ENCODE peak calls at places on chromosomes 11 and 22, in five cellular contexts. L is CD8-positive, alpha-beta T cell; V is tibial artery; X is cardiac muscle cell; C is tibial nerve. B is an unnamed sample. For H3K36me3, the result is how much of the 10 kb centered on the place peaks cover.

GRCh38 chr22:21587803-21588611 is 20.5 kb downstream of the UBE2L3 start:
- DNase-seq in C (no peak), V (no peak), L (no peak), X (peak), B (no peak)

GRCh38 chr11:79672786-79673185 is 232.0 kb upstream of the TENM4 start:
- DNase-seq in V (no peak), C (no peak), X (no peak), L (no peak), B (no peak)

GRCh38 chr11:103862049-103862826 is 174.2 kb upstream of the DDI1 start:
- DNase-seq in L (no peak), X (no peak), C (no peak), V (no peak), B (no peak)

GRCh38 chr22:50206599-50206998 is 5.8 kb downstream of the SELENOO start:
- DNase-seq in V (no peak), C (no peak), X (no peak), L (no peak), B (no peak)

GRCh38 chr22:27726726-27727449 is 74.7 kb downstream of the MN1 start:
- DNase-seq in V (peak), L (no peak), C (no peak), X (peak), B (no peak)

GRCh38 chr11:110123003-110123402 is 29.8 kb downstream of the ZC3H12C start:
- DNase-seq in V (no peak), L (no peak), C (no peak), X (peak), B (no peak)

GRCh38 chr22:42269407-42270177 is 861 bp downstream of the TCF20 start:
- DNase-seq in V (peak), X (peak), C (no peak), L (peak), B (peak)

GRCh38 chr11:130103296-130103814 is 33.7 kb downstream of the APLP2 start:
- DNase-seq in V (no peak), X (peak), L (no peak), C (peak), B (no peak)

GRCh38 chr11:65118097-65118837 is 766 bp upstream of the ZNHIT2 start:
- DNase-seq in V (no peak), L (peak), X (no peak), C (no peak), B (no peak)

GRCh38 chr11:47571895-47572294 is 6.5 kb downstream of the PTPMT1 start:
- DNase-seq in V (no peak), C (no peak), X (no peak), L (no peak), B (no peak)

GRCh38 chr22:32132783-32133182 is 26.3 kb downstream of the C22orf42 start:
- DNase-seq in V (no peak), X (no peak), L (no peak), C (no peak), B (no peak)

GRCh38 chr11:75783416-75784084 is 15.0 kb downstream of the DGAT2 start:
- DNase-seq in L (no peak), C (no peak), V (no peak), X (no peak), B (no peak)

GRCh38 chr22:37893583-37893983 is 12.5 kb upstream of the MICALL1 start:
- DNase-seq in X (no peak), L (no peak), C (no peak), V (no peak), B (no peak)

GRCh38 chr11:131852757-131853156 is 482.3 kb downstream of the NTM start:
- DNase-seq in L (no peak), X (no peak), C (no peak), V (no peak), B (no peak)

GRCh38 chr11:93484716-93485115 is 58.5 kb downstream of the SMCO4 start:
- DNase-seq in C (no peak), V (no peak), L (no peak), X (peak), B (no peak)

GRCh38 chr11:85821636-85822035 is 10.7 kb upstream of the SYTL2 start:
- DNase-seq in V (no peak), C (no peak), X (no peak), L (no peak), B (no peak)

GRCh38 chr11:32580967-32581366 is 2.7 kb upstream of the EIF3M start:
- DNase-seq in C (no peak), X (peak), L (no peak), V (no peak), B (no peak)

GRCh38 chr11:102346748-102347525 is at the start of gene BIRC2:
- DNase-seq in C (peak), L (peak), X (peak), V (peak), B (peak)

GRCh38 chr11:97977726-97978125 is 1043.0 kb upstream of the CNTN5 start:
- DNase-seq in C (no peak), L (no peak), V (no peak), X (no peak), B (no peak)

GRCh38 chr22:37240240-37240940 is 3.7 kb downstream of the RAC2 start:
- DNase-seq in C (no peak), X (no peak), L (peak), V (no peak), B (no peak)

GRCh38 chr11:65580031-65580692 is 4.3 kb downstream of the EHBP1L1 start:
- DNase-seq in X (no peak), C (no peak), L (no peak), V (no peak), B (no peak)

GRCh38 chr11:33778682-33779081 is 4.4 kb upstream of the FBXO3 start:
- DNase-seq in C (no peak), L (no peak), V (no peak), X (peak), B (no peak)

GRCh38 chr22:33357894-33358440 is 299.8 kb upstream of the SYN3 start:
- DNase-seq in L (no peak), X (no peak), V (no peak), C (no peak), B (no peak)

GRCh38 chr11:8338138-8338537 is 74.5 kb upstream of the LMO1 start:
- DNase-seq in X (peak), V (no peak), C (no peak), L (no peak), B (no peak)

GRCh38 chr11:95299078-95299611 is 68.1 kb upstream of the SESN3 start:
- DNase-seq in L (no peak), X (no peak), V (no peak), C (no peak), B (no peak)

GRCh38 chr11:124643605-124644425 is 21.2 kb downstream of the TBRG1 start:
- DNase-seq in L (no peak), C (no peak), X (peak), V (no peak), B (no peak)

GRCh38 chr22:26170112-26170492 is 840 bp downstream of the SEZ6L start:
- DNase-seq in L (no peak), C (no peak), X (no peak), V (no peak), B (no peak)

GRCh38 chr11:76455931-76456330 is 11.1 kb downstream of the EMSY start:
- DNase-seq in V (no peak), C (no peak), X (no peak), L (no peak), B (no peak)

GRCh38 chr22:24305260-24305692 is 34.6 kb downstream of the SPECC1L start:
- DNase-seq in V (no peak), L (peak), C (no peak), X (peak), B (no peak)

GRCh38 chr22:50269573-50270301 is 443 bp downstream of the MAPK11 start:
- DNase-seq in C (no peak), L (no peak), X (peak), V (no peak), B (peak)

GRCh38 chr22:44192098-44192810 is 11.5 kb downstream of the PARVG start:
- DNase-seq in C (no peak), L (peak), V (no peak), X (peak), B (peak)

GRCh38 chr11:100674212-100674611 is 12.9 kb upstream of the ARHGAP42 start:
- DNase-seq in C (no peak), X (peak), V (no peak), L (no peak), B (no peak)

GRCh38 chr22:34736081-34736480 is 329.9 kb upstream of the ISX start:
- DNase-seq in C (no peak), V (no peak), X (no peak), L (no peak), B (no peak)

GRCh38 chr11:33222052-33222451 is 35.1 kb upstream of the HIPK3 start:
- DNase-seq in X (no peak), V (no peak), L (no peak), C (no peak), B (no peak)

GRCh38 chr11:123107945-123108344 is 46.0 kb upstream of the HSPA8 start:
- DNase-seq in L (no peak), V (no peak), X (no peak), C (no peak), B (no peak)

GRCh38 chr11:34507156-34507555 is 6.4 kb downstream of the ELF5 start:
- DNase-seq in C (no peak), V (no peak), L (no peak), X (no peak), B (no peak)

GRCh38 chr11:123351375-123351774 is 78.7 kb upstream of the GRAMD1B start:
- DNase-seq in V (no peak), L (no peak), X (peak), C (no peak), B (no peak)

GRCh38 chr11:77113382-77114088 is 10.9 kb downstream of the OMP start:
- DNase-seq in X (peak), C (peak), L (no peak), V (no peak), B (no peak)

GRCh38 chr11:121482231-121483129 is 29.7 kb upstream of the SORL1-AS1 start:
- DNase-seq in C (no peak), X (peak), V (no peak), L (peak), B (peak)

GRCh38 chr11:14703731-14704130 is 60.1 kb downstream of the PDE3B start:
- DNase-seq in C (no peak), X (no peak), L (no peak), V (no peak), B (no peak)

GRCh38 chr11:10933455-10934292 is 75.8 kb upstream of the ZBED5 start:
- DNase-seq in V (peak), L (peak), C (peak), X (peak), B (peak)

GRCh38 chr11:10930961-10931760 is 73.3 kb upstream of the ZBED5 start:
- DNase-seq in V (peak), C (peak), L (peak), X (peak), B (peak)

GRCh38 chr11:10931761-10932700 is 74.2 kb upstream of the ZBED5 start:
- DNase-seq in C (no peak), V (peak), L (no peak), X (peak), B (no peak)

GRCh38 chr11:10934293-10934850 is 76.5 kb upstream of the ZBED5 start:
- DNase-seq in L (no peak), V (no peak), X (no peak), C (no peak), B (no peak)

DNA sequence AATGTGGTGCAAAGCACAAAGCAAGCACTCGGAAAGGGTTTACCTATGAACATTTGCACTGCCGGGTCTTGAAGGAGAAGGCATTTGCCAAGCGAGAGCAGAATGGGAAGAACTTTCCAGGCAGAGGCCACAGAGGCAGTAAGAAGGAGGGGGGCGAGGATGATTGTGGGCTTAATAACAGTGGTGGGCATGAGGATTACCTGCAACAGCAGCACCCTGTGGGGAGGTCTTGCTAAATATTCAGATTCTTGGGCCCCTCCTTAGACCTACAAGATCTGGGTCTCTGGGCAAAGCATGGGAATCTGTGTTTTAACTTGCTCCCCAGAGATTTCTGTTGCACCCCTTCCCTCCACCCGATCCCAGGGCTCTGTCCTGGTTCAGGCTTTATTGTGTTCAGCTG is 75.1 kb upstream of the ZBED5 start:
- DNase-seq in C (no peak), V (no peak), X (no peak), L (no peak), B (no peak)
- H3K4me3 ChIP-seq in C (no peak), V (no peak), X (no peak), L (no peak), B (no peak)

GRCh38 chr11:46547579-46547978 is 46.2 kb downstream of the AMBRA1 start:
- DNase-seq in C (no peak), L (no peak), X (no peak), V (no peak), B (no peak)
- H3K36me3 ChIP-seq in C (under half), L (under half), X (under half), V (under half), B (under half)

GRCh38 chr11:43712676-43713075 is 32.1 kb downstream of the HSD17B12 start:
- DNase-seq in L (no peak), C (no peak), V (no peak), X (no peak), B (no peak)
- H3K4me3 ChIP-seq in L (no peak), C (no peak), V (no peak), X (no peak), B (no peak)

DNA sequence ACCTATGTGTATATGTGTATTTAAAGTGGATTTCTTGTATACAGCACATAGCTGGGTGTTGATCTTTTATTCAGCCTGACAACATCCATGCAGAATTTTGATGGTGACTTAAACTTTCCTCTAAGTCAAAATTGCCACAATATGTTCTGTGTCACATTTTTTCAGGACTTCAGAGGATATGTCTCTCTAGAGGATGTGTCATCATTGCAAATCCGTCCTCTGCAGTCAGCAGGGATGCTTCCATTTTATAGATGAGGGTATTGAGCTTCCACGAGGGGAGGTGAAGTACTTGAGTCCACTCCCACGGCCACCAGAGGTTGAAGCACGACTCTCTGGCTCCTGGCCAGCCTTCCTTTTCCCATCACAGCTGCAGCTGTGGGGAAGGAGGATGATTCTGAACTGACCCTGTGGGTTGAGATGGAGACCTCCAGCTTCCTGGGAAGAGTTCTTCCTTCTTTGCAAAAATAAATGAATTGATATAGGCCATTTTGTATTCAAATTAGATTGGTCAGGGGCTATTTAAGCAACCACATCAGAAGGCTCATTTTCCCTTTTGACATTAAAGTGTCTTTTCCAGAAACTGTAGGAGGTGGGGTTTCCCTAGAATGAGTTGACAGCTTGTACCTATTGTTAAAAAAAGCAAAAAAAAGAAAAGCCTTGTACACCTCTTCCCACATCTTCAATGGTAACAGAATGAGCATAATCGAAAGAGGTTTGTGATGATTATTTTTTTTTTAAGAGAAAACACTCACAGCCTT is 55.2 kb upstream of the MYEOV start:
- DNase-seq in C (no peak), V (peak), L (no peak), X (no peak), B (no peak)
- H3K36me3 ChIP-seq in C (under half), V (under half), L (under half), X (under half), B (under half)

GRCh38 chr11:132894598-132894997 is 637.7 kb downstream of the OPCML start:
- DNase-seq in V (no peak), L (no peak), C (no peak), X (no peak), B (no peak)

GRCh38 chr11:132895340-132895739 is 637.0 kb downstream of the OPCML start:
- DNase-seq in C (no peak), V (no peak), L (no peak), X (peak), B (no peak)

GRCh38 chr11:132901638-132902610 is 630.4 kb downstream of the OPCML start:
- DNase-seq in L (no peak), C (no peak), V (no peak), X (no peak), B (no peak)

GRCh38 chr11:132898021-132898420 is 634.3 kb downstream of the OPCML start:
- DNase-seq in L (no peak), C (no peak), V (no peak), X (peak), B (no peak)

DNA sequence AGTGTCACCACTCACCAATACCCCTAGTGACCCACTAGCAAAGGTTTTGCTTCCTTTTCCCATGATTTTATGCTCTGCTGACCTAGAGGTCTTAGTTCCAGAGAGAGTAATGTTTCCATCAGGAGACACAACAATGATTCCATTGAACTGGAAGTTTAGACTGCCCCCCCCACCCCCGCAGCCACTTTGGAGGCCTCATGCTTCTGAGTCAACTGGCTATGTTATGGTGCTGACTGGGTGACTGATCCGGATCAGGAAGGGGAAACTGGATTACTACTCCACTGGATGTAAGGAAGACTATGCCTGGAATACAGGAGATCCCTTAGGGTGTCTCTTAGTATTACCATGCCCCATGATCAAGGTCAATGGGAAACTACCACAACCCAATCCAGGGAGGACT is 633.6 kb downstream of the OPCML start:
- DNase-seq in C (no peak), V (no peak), X (no peak), L (no peak), B (no peak)
- H3K4me3 ChIP-seq in C (no peak), V (no peak), X (no peak), L (no peak), B (no peak)

GRCh38 chr22:46823654-46824053 is 61.2 kb downstream of the TBC1D22A start:
- DNase-seq in L (no peak), X (no peak), C (no peak), V (no peak), B (no peak)

GRCh38 chr22:46826438-46826837 is 64.0 kb downstream of the TBC1D22A start:
- DNase-seq in V (no peak), L (no peak), C (no peak), X (no peak), B (no peak)

GRCh38 chr22:46824348-46824909 is 62.0 kb downstream of the TBC1D22A start:
- DNase-seq in C (no peak), V (no peak), L (no peak), X (no peak), B (no peak)

GRCh38 chr22:46825145-46825544 is 62.7 kb downstream of the TBC1D22A start:
- DNase-seq in L (no peak), C (no peak), V (no peak), X (no peak), B (no peak)

GRCh38 chr22:46823248-46823647 is 60.8 kb downstream of the TBC1D22A start:
- DNase-seq in X (no peak), L (no peak), V (no peak), C (no peak), B (no peak)
- H3K36me3 ChIP-seq in X (under half), L (under half), V (under half), C (under half), B (under half)

GRCh38 chr11:119337581-119338317 is 2.9 kb downstream of the C1QTNF5 start:
- DNase-seq in V (no peak), X (peak), C (no peak), L (no peak), B (no peak)
- H3K4me3 ChIP-seq in V (no peak), X (no peak), C (no peak), L (no peak), B (no peak)

GRCh38 chr11:114256898-114257286 is 39.3 kb upstream of the NNMT start:
- DNase-seq in X (no peak), L (no peak), V (no peak), C (no peak), B (no peak)
- H3K36me3 ChIP-seq in X (under half), L (under half), V (half or more), C (under half), B (under half)

GRCh38 chr11:69704508-69705245 is 855 bp upstream of the FGF19 start:
- DNase-seq in X (peak), V (no peak), C (no peak), L (no peak), B (no peak)
- H3K4me3 ChIP-seq in X (peak), V (no peak), C (no peak), L (no peak), B (no peak)

B was measured in CD8-positive, alpha-beta memory T cell.